ENCODE peak calls at places on chromosomes 6 and 20, in seven cellular contexts. One of them, this sample, is unnamed.

GRCh38 chr6:136551103-136551502 is 881 bp upstream of the MAP7 start:
- DNase-seq in H1: no peak
- DNase-seq in SK-N-SH: peak; percentile 41
- DNase-seq in GM12878: no peak
- DNase-seq in HepG2: no peak
- DNase-seq in IMR-90: no peak
- DNase-seq in A549: no peak
- DNase-seq in this sample: no peak

GRCh38 chr20:5261763-5262162 is 55.0 kb downstream of the PROKR2 start:
- DNase-seq in HepG2: no peak
- DNase-seq in H1: no peak
- DNase-seq in IMR-90: no peak
- DNase-seq in A549: no peak
- DNase-seq in GM12878: no peak
- DNase-seq in SK-N-SH: no peak
- DNase-seq in this sample: no peak

GRCh38 chr20:63042448-63043071 is 35.8 kb upstream of the BHLHE23 start:
- DNase-seq in HepG2: no peak
- DNase-seq in A549: no peak
- DNase-seq in H1: no peak
- DNase-seq in SK-N-SH: no peak
- DNase-seq in IMR-90: no peak
- DNase-seq in GM12878: peak; percentile 63
- DNase-seq in this sample: peak; percentile 18

GRCh38 chr6:87718662-87719433 is 16.8 kb upstream of the AKIRIN2 start:
- DNase-seq in SK-N-SH: no peak
- DNase-seq in A549: no peak
- DNase-seq in HepG2: no peak
- DNase-seq in H1: no peak
- DNase-seq in GM12878: no peak
- DNase-seq in IMR-90: peak; percentile 51
- DNase-seq in this sample: no peak

GRCh38 chr6:137856138-137856898 is 10.7 kb upstream of the TNFAIP3 start:
- DNase-seq in HepG2: no peak
- DNase-seq in H1: no peak
- DNase-seq in IMR-90: no peak
- DNase-seq in SK-N-SH: no peak
- DNase-seq in A549: no peak
- DNase-seq in GM12878: no peak
- DNase-seq in this sample: peak; percentile 70

GRCh38 chr20:52959125-52959524 is 13.0 kb upstream of the TSHZ2 start:
- DNase-seq in H1: no peak
- DNase-seq in GM12878: no peak
- DNase-seq in A549: peak; percentile 20
- DNase-seq in IMR-90: no peak
- DNase-seq in HepG2: peak; percentile 42
- DNase-seq in SK-N-SH: peak; percentile 78
- DNase-seq in this sample: no peak

GRCh38 chr6:6801635-6802218 is 213.2 kb downstream of the LY86 start:
- DNase-seq in A549: no peak
- DNase-seq in H1: no peak
- DNase-seq in IMR-90: no peak
- DNase-seq in GM12878: no peak
- DNase-seq in HepG2: no peak
- DNase-seq in SK-N-SH: no peak
- DNase-seq in this sample: no peak

GRCh38 chr20:2658414-2659354 is 5.3 kb downstream of the IDH3B start:
- DNase-seq in H1: no peak
- DNase-seq in GM12878: no peak
- DNase-seq in HepG2: peak; percentile 40
- DNase-seq in IMR-90: no peak
- DNase-seq in A549: peak; percentile 40
- DNase-seq in SK-N-SH: no peak
- DNase-seq in this sample: peak; percentile 17

GRCh38 chr20:9112541-9113515 is 43.9 kb downstream of the PLCB4 start:
- DNase-seq in SK-N-SH: no peak
- DNase-seq in HepG2: no peak
- DNase-seq in GM12878: no peak
- DNase-seq in A549: no peak
- DNase-seq in IMR-90: peak; percentile 78
- DNase-seq in H1: no peak
- DNase-seq in this sample: no peak

GRCh38 chr20:32797160-32797468 is 22.6 kb upstream of the MAPRE1 start:
- DNase-seq in A549: no peak
- DNase-seq in GM12878: no peak
- DNase-seq in IMR-90: peak; percentile 41
- DNase-seq in SK-N-SH: no peak
- DNase-seq in H1: no peak
- DNase-seq in HepG2: no peak
- DNase-seq in this sample: no peak

GRCh38 chr20:51327251-51327841 is 215.2 kb downstream of the NFATC2 start:
- DNase-seq in SK-N-SH: no peak
- DNase-seq in HepG2: no peak
- DNase-seq in A549: no peak
- DNase-seq in GM12878: no peak
- DNase-seq in H1: no peak
- DNase-seq in IMR-90: peak; percentile 97
- DNase-seq in this sample: no peak

GRCh38 chr20:23614163-23614562 is 8.4 kb upstream of the CST9 start:
- DNase-seq in A549: no peak
- DNase-seq in IMR-90: no peak
- DNase-seq in H1: no peak
- DNase-seq in SK-N-SH: no peak
- DNase-seq in HepG2: no peak
- DNase-seq in GM12878: no peak
- DNase-seq in this sample: no peak

GRCh38 chr6:107068691-107069630 is 41.0 kb downstream of the MTRES1 start:
- DNase-seq in HepG2: no peak
- DNase-seq in IMR-90: no peak
- DNase-seq in A549: no peak
- DNase-seq in GM12878: no peak
- DNase-seq in H1: no peak
- DNase-seq in SK-N-SH: no peak
- DNase-seq in this sample: no peak

GRCh38 chr20:19824861-19825260 is 66.8 kb downstream of the RIN2 start:
- DNase-seq in SK-N-SH: no peak
- DNase-seq in A549: no peak
- DNase-seq in IMR-90: peak; percentile 60
- DNase-seq in H1: no peak
- DNase-seq in HepG2: no peak
- DNase-seq in GM12878: no peak
- DNase-seq in this sample: no peak
- TF ChIP-seq RFX5 in SK-N-SH: no peak
- TF ChIP-seq RFX5 in A549: no peak
- TF ChIP-seq RFX5 in IMR-90: no peak
- TF ChIP-seq RFX5 in H1: no peak
- TF ChIP-seq RFX5 in HepG2: no peak
- TF ChIP-seq RFX5 in GM12878: no peak
- TF ChIP-seq RFX5 in this sample: no peak

GRCh38 chr6:170407200-170407599 is 100.6 kb downstream of the FAM120B start:
- DNase-seq in HepG2: no peak
- DNase-seq in GM12878: no peak
- DNase-seq in H1: no peak
- DNase-seq in SK-N-SH: no peak
- DNase-seq in A549: no peak
- DNase-seq in IMR-90: no peak
- DNase-seq in this sample: no peak

GRCh38 chr6:170404697-170405096 is 98.1 kb downstream of the FAM120B start:
- DNase-seq in IMR-90: no peak
- DNase-seq in H1: no peak
- DNase-seq in SK-N-SH: no peak
- DNase-seq in HepG2: no peak
- DNase-seq in GM12878: no peak
- DNase-seq in A549: no peak
- DNase-seq in this sample: no peak

GRCh38 chr6:170403451-170403850 is 96.9 kb downstream of the FAM120B start:
- DNase-seq in HepG2: no peak
- DNase-seq in SK-N-SH: no peak
- DNase-seq in IMR-90: peak; percentile 70
- DNase-seq in H1: no peak
- DNase-seq in A549: no peak
- DNase-seq in GM12878: no peak
- DNase-seq in this sample: no peak

GRCh38 chr6:170404036-170404435 is 97.5 kb downstream of the FAM120B start:
- DNase-seq in GM12878: no peak
- DNase-seq in HepG2: no peak
- DNase-seq in SK-N-SH: no peak
- DNase-seq in H1: no peak
- DNase-seq in A549: no peak
- DNase-seq in IMR-90: no peak
- DNase-seq in this sample: no peak

DNA sequence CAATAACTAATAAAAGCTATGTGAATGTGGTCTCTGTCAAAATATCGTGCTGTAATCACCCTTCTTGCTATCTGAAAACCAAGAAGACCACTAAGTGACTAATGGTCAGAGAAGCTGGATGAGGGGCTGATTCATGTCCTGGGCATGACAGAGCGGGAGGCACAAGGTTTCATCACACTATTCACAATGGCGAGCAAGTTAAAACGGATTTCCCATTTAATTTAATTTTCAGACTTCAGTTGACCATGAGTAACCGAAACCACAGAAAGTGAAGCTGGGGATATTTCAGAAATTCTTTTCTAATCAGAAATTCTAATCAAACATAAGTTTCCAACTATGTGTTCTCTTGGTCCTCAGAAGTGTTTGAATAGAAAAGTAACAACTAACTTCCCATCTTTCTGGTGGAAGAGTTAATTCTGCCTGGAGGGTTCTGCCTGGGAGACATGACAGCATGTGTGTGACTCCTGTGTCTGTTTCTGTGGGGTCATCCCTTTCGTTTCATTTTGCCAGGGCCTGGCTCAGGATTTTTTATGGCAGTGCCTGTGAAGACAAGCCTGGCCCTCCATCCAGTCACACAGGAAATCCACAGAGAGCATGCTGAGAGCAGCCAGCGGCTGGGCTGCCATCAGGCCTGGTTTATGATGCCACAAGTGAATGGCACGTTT is 98.9 kb downstream of the FAM120B start:
- DNase-seq in H1: no peak
- DNase-seq in GM12878: no peak
- DNase-seq in IMR-90: peak; percentile 97
- DNase-seq in HepG2: no peak
- DNase-seq in SK-N-SH: no peak
- DNase-seq in A549: no peak
- DNase-seq in this sample: no peak
- TF ChIP-seq RFX5 in H1: no peak
- TF ChIP-seq RFX5 in GM12878: no peak
- TF ChIP-seq RFX5 in IMR-90: no peak
- TF ChIP-seq RFX5 in HepG2: no peak
- TF ChIP-seq RFX5 in SK-N-SH: no peak
- TF ChIP-seq RFX5 in A549: no peak
- TF ChIP-seq RFX5 in this sample: no peak

GRCh38 chr6:26033132-26033941 is 53.9 kb upstream of the HFE start:
- DNase-seq in H1: no peak
- DNase-seq in A549: peak; percentile 95
- DNase-seq in HepG2: peak; percentile 96
- DNase-seq in IMR-90: peak; percentile 99
- DNase-seq in SK-N-SH: peak; percentile 79
- DNase-seq in GM12878: peak; percentile 99
- DNase-seq in this sample: peak; percentile 96
- TF ChIP-seq RFX5 in H1: no peak
- TF ChIP-seq RFX5 in A549: no peak
- TF ChIP-seq RFX5 in HepG2: peak; percentile 8
- TF ChIP-seq RFX5 in IMR-90: no peak
- TF ChIP-seq RFX5 in SK-N-SH: no peak
- TF ChIP-seq RFX5 in GM12878: no peak
- TF ChIP-seq RFX5 in this sample: no peak

GRCh38 chr6:147774856-147775255 is 266.4 kb downstream of the SAMD5 start:
- DNase-seq in GM12878: no peak
- DNase-seq in A549: no peak
- DNase-seq in SK-N-SH: no peak
- DNase-seq in HepG2: peak; percentile 20
- DNase-seq in IMR-90: no peak
- DNase-seq in H1: peak; percentile 7
- DNase-seq in this sample: no peak
- TF ChIP-seq RFX5 in GM12878: no peak
- TF ChIP-seq RFX5 in A549: no peak
- TF ChIP-seq RFX5 in SK-N-SH: no peak
- TF ChIP-seq RFX5 in HepG2: no peak
- TF ChIP-seq RFX5 in IMR-90: no peak
- TF ChIP-seq RFX5 in H1: no peak
- TF ChIP-seq RFX5 in this sample: no peak

DNA sequence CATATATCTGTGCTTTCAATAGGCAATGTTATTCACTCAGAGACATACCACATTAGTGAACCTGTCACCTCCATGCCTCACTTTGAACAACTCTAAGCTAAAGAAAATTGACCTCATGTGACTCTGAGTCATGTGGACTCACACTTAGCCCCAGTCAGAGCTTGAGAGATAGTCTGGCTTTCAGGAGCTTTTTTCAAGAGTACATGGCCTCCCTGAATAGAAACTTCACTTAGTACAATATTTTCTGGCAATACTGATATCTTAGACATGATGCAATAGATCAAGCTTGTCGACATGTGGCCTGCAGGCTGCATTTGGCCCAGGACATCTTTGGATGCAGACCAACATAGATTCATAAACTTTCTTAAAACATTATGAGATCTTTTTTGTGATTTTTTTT is 8.5 kb downstream of the SPTLC3 start:
- DNase-seq in IMR-90: peak; percentile 18
- DNase-seq in H1: no peak
- DNase-seq in SK-N-SH: no peak
- DNase-seq in GM12878: no peak
- DNase-seq in A549: no peak
- DNase-seq in HepG2: no peak
- DNase-seq in this sample: no peak
- TF ChIP-seq RFX5 in IMR-90: no peak
- TF ChIP-seq RFX5 in H1: no peak
- TF ChIP-seq RFX5 in SK-N-SH: no peak
- TF ChIP-seq RFX5 in GM12878: no peak
- TF ChIP-seq RFX5 in A549: no peak
- TF ChIP-seq RFX5 in HepG2: no peak
- TF ChIP-seq RFX5 in this sample: no peak

GRCh38 chr6:43120938-43121913 is 45.1 kb downstream of the PTK7 start:
- DNase-seq in HepG2: no peak
- DNase-seq in SK-N-SH: no peak
- DNase-seq in A549: peak; percentile 39
- DNase-seq in GM12878: no peak
- DNase-seq in H1: no peak
- DNase-seq in IMR-90: peak; percentile 98
- DNase-seq in this sample: no peak
- TF ChIP-seq RFX5 in HepG2: no peak
- TF ChIP-seq RFX5 in SK-N-SH: no peak
- TF ChIP-seq RFX5 in A549: no peak
- TF ChIP-seq RFX5 in GM12878: no peak
- TF ChIP-seq RFX5 in H1: no peak
- TF ChIP-seq RFX5 in IMR-90: no peak
- TF ChIP-seq RFX5 in this sample: no peak